ENCODE peak calls at places on chromosomes 7 and 10, in six cellular contexts. One of them, this sample, is unnamed.
A peak's percentile ranks its signal among the peaks of the same experiment; 100 is the strongest.

GRCh38 chr10:103789141-103789540 is 66.2 kb downstream of the SH3PXD2A start:
- DNase-seq in pancreas: no peak
- DNase-seq in CD8-positive, alpha-beta T cell: no peak
- DNase-seq in heart left ventricle: no peak
- DNase-seq in lung: no peak
- DNase-seq in WERI-Rb-1: no peak
- DNase-seq in this sample: no peak

GRCh38 chr7:128932862-128933821 is 4.6 kb upstream of the IRF5 start:
- DNase-seq in lung: no peak
- DNase-seq in CD8-positive, alpha-beta T cell: peak; percentile 31
- DNase-seq in pancreas: peak; percentile 52
- DNase-seq in heart left ventricle: peak; percentile 53
- DNase-seq in WERI-Rb-1: no peak
- DNase-seq in this sample: no peak

GRCh38 chr10:124732931-124733536 is 11.1 kb downstream of the FAM53B start:
- DNase-seq in WERI-Rb-1: no peak
- DNase-seq in lung: peak; percentile 79
- DNase-seq in CD8-positive, alpha-beta T cell: peak; percentile 55
- DNase-seq in pancreas: no peak
- DNase-seq in heart left ventricle: no peak
- DNase-seq in this sample: no peak

GRCh38 chr10:42940487-42941157 is 136.2 kb upstream of the RET start:
- DNase-seq in lung: peak; percentile 22
- DNase-seq in CD8-positive, alpha-beta T cell: no peak
- DNase-seq in WERI-Rb-1: no peak
- DNase-seq in heart left ventricle: no peak
- DNase-seq in pancreas: no peak
- DNase-seq in this sample: no peak

GRCh38 chr7:90931996-90932912 is 332.0 kb upstream of the FZD1 start:
- DNase-seq in CD8-positive, alpha-beta T cell: no peak
- DNase-seq in pancreas: no peak
- DNase-seq in lung: no peak
- DNase-seq in heart left ventricle: no peak
- DNase-seq in WERI-Rb-1: no peak
- DNase-seq in this sample: no peak

GRCh38 chr7:137978464-137979237 is 23.2 kb downstream of the CREB3L2 start:
- DNase-seq in heart left ventricle: peak; percentile 57
- DNase-seq in WERI-Rb-1: no peak
- DNase-seq in CD8-positive, alpha-beta T cell: no peak
- DNase-seq in lung: no peak
- DNase-seq in pancreas: no peak
- DNase-seq in this sample: peak; percentile 85

GRCh38 chr7:86920154-86920553 is 139.3 kb downstream of the ELAPOR2 start:
- DNase-seq in WERI-Rb-1: no peak
- DNase-seq in heart left ventricle: no peak
- DNase-seq in pancreas: no peak
- DNase-seq in lung: no peak
- DNase-seq in CD8-positive, alpha-beta T cell: no peak
- DNase-seq in this sample: no peak

GRCh38 chr10:6204063-6204340 is 1.3 kb downstream of the PFKFB3 start:
- DNase-seq in CD8-positive, alpha-beta T cell: peak; percentile 60
- DNase-seq in heart left ventricle: no peak
- DNase-seq in WERI-Rb-1: no peak
- DNase-seq in pancreas: peak; percentile 52
- DNase-seq in lung: peak; percentile 67
- DNase-seq in this sample: peak; percentile 63

GRCh38 chr10:19811517-19811916 is 4.7 kb upstream of the PLXDC2 start:
- DNase-seq in pancreas: no peak
- DNase-seq in WERI-Rb-1: no peak
- DNase-seq in heart left ventricle: no peak
- DNase-seq in lung: no peak
- DNase-seq in CD8-positive, alpha-beta T cell: no peak
- DNase-seq in this sample: peak; percentile 38

GRCh38 chr10:114286971-114287370 is 47.9 kb downstream of the VWA2 start:
- DNase-seq in WERI-Rb-1: no peak
- DNase-seq in lung: no peak
- DNase-seq in heart left ventricle: no peak
- DNase-seq in CD8-positive, alpha-beta T cell: no peak
- DNase-seq in pancreas: no peak
- DNase-seq in this sample: no peak

GRCh38 chr7:102943425-102944169 is 30.8 kb downstream of the LRRC17 start:
- DNase-seq in heart left ventricle: no peak
- DNase-seq in pancreas: no peak
- DNase-seq in lung: no peak
- DNase-seq in CD8-positive, alpha-beta T cell: no peak
- DNase-seq in WERI-Rb-1: no peak
- DNase-seq in this sample: no peak

GRCh38 chr7:155166673-155167370 is 96.7 kb downstream of the HTR5A start:
- DNase-seq in WERI-Rb-1: no peak
- DNase-seq in pancreas: no peak
- DNase-seq in CD8-positive, alpha-beta T cell: no peak
- DNase-seq in lung: peak; percentile 27
- DNase-seq in heart left ventricle: no peak
- DNase-seq in this sample: no peak

GRCh38 chr7:158467562-158467961 is 120.1 kb downstream of the PTPRN2 start:
- DNase-seq in WERI-Rb-1: no peak
- DNase-seq in heart left ventricle: no peak
- DNase-seq in pancreas: no peak
- DNase-seq in CD8-positive, alpha-beta T cell: no peak
- DNase-seq in lung: no peak
- DNase-seq in this sample: no peak

GRCh38 chr10:6721964-6722615 is 142.0 kb upstream of the PRKCQ start:
- DNase-seq in CD8-positive, alpha-beta T cell: no peak
- DNase-seq in WERI-Rb-1: no peak
- DNase-seq in pancreas: no peak
- DNase-seq in lung: no peak
- DNase-seq in heart left ventricle: no peak
- DNase-seq in this sample: peak; percentile 54

GRCh38 chr7:104890216-104890615 is 123.8 kb upstream of the KMT2E start:
- DNase-seq in WERI-Rb-1: no peak
- DNase-seq in heart left ventricle: no peak
- DNase-seq in pancreas: no peak
- DNase-seq in CD8-positive, alpha-beta T cell: no peak
- DNase-seq in lung: no peak
- DNase-seq in this sample: no peak

GRCh38 chr7:126819197-126819484 is 433.6 kb downstream of the GRM8 start:
- DNase-seq in WERI-Rb-1: no peak
- DNase-seq in CD8-positive, alpha-beta T cell: no peak
- DNase-seq in lung: no peak
- DNase-seq in pancreas: no peak
- DNase-seq in heart left ventricle: no peak
- DNase-seq in this sample: no peak

GRCh38 chr10:667096-667495 is 22.4 kb downstream of the DIP2C start:
- DNase-seq in lung: no peak
- DNase-seq in heart left ventricle: no peak
- DNase-seq in pancreas: no peak
- DNase-seq in WERI-Rb-1: peak; percentile 87
- DNase-seq in CD8-positive, alpha-beta T cell: no peak
- DNase-seq in this sample: no peak

GRCh38 chr7:48112431-48113165 is 23.5 kb downstream of the UPP1 start:
- DNase-seq in lung: no peak
- DNase-seq in WERI-Rb-1: no peak
- DNase-seq in heart left ventricle: no peak
- DNase-seq in pancreas: no peak
- DNase-seq in CD8-positive, alpha-beta T cell: no peak
- DNase-seq in this sample: no peak

DNA sequence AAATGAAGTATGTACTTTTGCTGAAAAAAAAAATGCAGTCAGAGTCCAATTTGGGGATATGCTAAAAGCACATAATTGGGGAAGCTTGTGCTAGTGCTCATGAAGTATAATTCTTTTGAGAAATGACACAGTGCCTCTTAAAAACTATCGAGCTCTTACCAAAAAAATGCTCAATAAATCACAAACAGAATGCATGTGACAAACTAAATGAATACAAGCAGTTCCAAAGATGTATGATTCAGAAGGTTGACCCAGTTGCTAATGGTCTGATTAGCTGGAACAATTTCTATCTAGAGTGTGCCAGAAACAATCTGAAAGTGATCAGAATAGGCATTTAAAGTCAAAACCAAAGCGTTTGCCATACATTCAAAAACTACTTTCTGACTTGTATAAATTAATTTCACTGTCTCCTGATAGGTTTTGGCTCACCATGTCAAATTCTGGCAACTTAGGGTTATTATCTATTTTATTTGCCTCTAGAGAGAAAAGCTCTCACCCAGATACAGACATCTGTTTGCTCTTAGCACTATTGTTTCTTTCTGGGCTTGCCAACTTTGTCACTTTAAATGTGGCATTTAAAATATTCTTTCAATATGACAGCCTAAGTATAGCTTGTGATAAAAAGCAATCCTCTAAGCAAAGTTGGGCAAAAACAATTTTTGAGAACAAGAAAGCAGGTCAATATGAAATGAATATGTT is 114.7 kb upstream of the AHR start:
- DNase-seq in WERI-Rb-1: no peak
- DNase-seq in lung: no peak
- DNase-seq in pancreas: no peak
- DNase-seq in heart left ventricle: no peak
- DNase-seq in CD8-positive, alpha-beta T cell: no peak
- DNase-seq in this sample: no peak
- H3K4me3 ChIP-seq in WERI-Rb-1: no peak overlapping the region
- H3K4me3 ChIP-seq in lung: no peak overlapping the region
- H3K4me3 ChIP-seq in pancreas: no peak overlapping the region
- H3K4me3 ChIP-seq in heart left ventricle: no peak overlapping the region
- H3K4me3 ChIP-seq in CD8-positive, alpha-beta T cell: no peak overlapping the region
- H3K4me3 ChIP-seq in this sample: no peak overlapping the region

DNA sequence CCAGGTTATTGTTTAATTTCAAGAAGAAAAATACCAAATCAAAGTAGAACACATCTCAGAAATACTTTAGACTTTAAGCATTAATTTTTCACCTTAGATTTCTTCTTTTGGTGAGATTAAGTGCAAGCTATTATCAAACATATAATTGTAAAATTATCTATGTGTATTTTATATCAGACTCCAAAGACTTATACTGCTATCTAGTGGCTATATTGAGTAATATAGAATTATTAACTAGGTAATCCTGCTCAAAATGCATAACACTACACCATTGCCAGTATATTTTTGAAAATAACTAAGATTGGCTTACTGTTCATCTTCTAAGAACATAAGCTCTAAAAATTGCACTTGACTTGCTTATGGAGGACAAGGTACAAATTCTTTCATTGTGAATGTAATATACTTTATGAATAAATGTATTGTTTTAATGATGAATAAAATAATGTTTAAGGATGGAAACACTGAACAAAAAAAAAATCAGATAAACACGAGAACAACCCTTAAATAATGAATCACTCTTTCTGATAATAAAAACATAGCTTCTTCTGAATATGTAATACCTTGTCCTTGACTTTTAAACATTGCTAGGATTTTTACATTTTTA is 86.7 kb upstream of the GNAI1 start:
- DNase-seq in heart left ventricle: no peak
- DNase-seq in CD8-positive, alpha-beta T cell: no peak
- DNase-seq in WERI-Rb-1: no peak
- DNase-seq in pancreas: no peak
- DNase-seq in lung: no peak
- DNase-seq in this sample: no peak
- H3K27me3 ChIP-seq in heart left ventricle: no peaks in the 10 kb centered on the region
- H3K27me3 ChIP-seq in CD8-positive, alpha-beta T cell: no peaks in the 10 kb centered on the region
- H3K27me3 ChIP-seq in WERI-Rb-1: no peaks in the 10 kb centered on the region
- H3K27me3 ChIP-seq in pancreas: no peaks in the 10 kb centered on the region
- H3K27me3 ChIP-seq in lung: no peaks in the 10 kb centered on the region
- H3K27me3 ChIP-seq in this sample: no peaks in the 10 kb centered on the region

GRCh38 chr7:100122067-100122466 is 2.6 kb downstream of the CNPY4 start:
- DNase-seq in pancreas: no peak
- DNase-seq in lung: no peak
- DNase-seq in WERI-Rb-1: no peak
- DNase-seq in heart left ventricle: no peak
- DNase-seq in CD8-positive, alpha-beta T cell: no peak
- DNase-seq in this sample: no peak

GRCh38 chr7:100119075-100119700 is at the start of the genes CNPY4 and TAF6:
- DNase-seq in lung: peak; percentile 97
- DNase-seq in heart left ventricle: peak; percentile 97
- DNase-seq in CD8-positive, alpha-beta T cell: peak; percentile 97
- DNase-seq in pancreas: peak; percentile 96
- DNase-seq in WERI-Rb-1: peak; percentile 96
- DNase-seq in this sample: peak; percentile 86

GRCh38 chr7:100119701-100120517 is 475 bp downstream of the CNPY4 start:
- DNase-seq in lung: peak; percentile 63
- DNase-seq in CD8-positive, alpha-beta T cell: peak; percentile 70
- DNase-seq in heart left ventricle: peak; percentile 69
- DNase-seq in pancreas: no peak
- DNase-seq in WERI-Rb-1: peak; percentile 53
- DNase-seq in this sample: peak; percentile 55

GRCh38 chr7:100122568-100122967 is 3.1 kb downstream of the CNPY4 start:
- DNase-seq in WERI-Rb-1: no peak
- DNase-seq in pancreas: no peak
- DNase-seq in CD8-positive, alpha-beta T cell: no peak
- DNase-seq in lung: no peak
- DNase-seq in heart left ventricle: no peak
- DNase-seq in this sample: no peak

GRCh38 chr7:100120518-100121085 is 1.2 kb downstream of the CNPY4 start:
- DNase-seq in heart left ventricle: no peak
- DNase-seq in pancreas: no peak
- DNase-seq in lung: no peak
- DNase-seq in WERI-Rb-1: no peak
- DNase-seq in CD8-positive, alpha-beta T cell: no peak
- DNase-seq in this sample: no peak
- H3K4me3 ChIP-seq in heart left ventricle: peak overlapping the region; percentile 77
- H3K4me3 ChIP-seq in pancreas: peak overlapping the region; percentile 64
- H3K4me3 ChIP-seq in lung: no peak overlapping the region
- H3K4me3 ChIP-seq in WERI-Rb-1: peak overlapping the region; percentile 88
- H3K4me3 ChIP-seq in CD8-positive, alpha-beta T cell: peak overlapping the region; percentile 80
- H3K4me3 ChIP-seq in this sample: peak overlapping the region; percentile 78

DNA sequence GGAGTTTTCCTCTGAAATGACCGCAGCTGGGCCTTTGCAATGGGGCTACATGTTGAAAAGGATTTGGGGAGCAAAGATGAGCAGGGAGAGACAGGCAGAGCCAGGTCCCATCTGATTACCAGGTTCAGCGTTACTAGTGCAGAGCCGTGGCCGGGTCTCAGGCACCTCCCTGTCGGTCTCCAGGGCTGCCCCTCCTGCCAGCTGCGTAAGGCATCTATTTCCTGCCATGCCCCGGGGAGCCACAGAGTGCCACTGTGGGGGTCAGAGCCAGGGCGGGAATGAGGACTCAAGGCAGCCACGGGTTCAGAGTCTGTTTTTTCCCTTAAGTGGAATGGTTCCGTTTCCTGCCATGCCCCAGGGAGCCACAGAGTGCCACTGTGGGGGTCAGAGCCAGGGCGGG is 382.6 kb upstream of the SHH start:
- DNase-seq in WERI-Rb-1: no peak
- DNase-seq in heart left ventricle: no peak
- DNase-seq in CD8-positive, alpha-beta T cell: no peak
- DNase-seq in lung: no peak
- DNase-seq in pancreas: no peak
- DNase-seq in this sample: no peak
- H3K27me3 ChIP-seq in WERI-Rb-1: peaks cover 95% of the 10 kb centered on the region
- H3K27me3 ChIP-seq in heart left ventricle: no peaks in the 10 kb centered on the region
- H3K27me3 ChIP-seq in CD8-positive, alpha-beta T cell: no peaks in the 10 kb centered on the region
- H3K27me3 ChIP-seq in lung: no peaks in the 10 kb centered on the region
- H3K27me3 ChIP-seq in pancreas: no peaks in the 10 kb centered on the region
- H3K27me3 ChIP-seq in this sample: no peaks in the 10 kb centered on the region

GRCh38 chr7:6258440-6259182 is 13.8 kb downstream of the CYTH3 start:
- DNase-seq in CD8-positive, alpha-beta T cell: no peak
- DNase-seq in heart left ventricle: no peak
- DNase-seq in lung: no peak
- DNase-seq in pancreas: no peak
- DNase-seq in WERI-Rb-1: no peak
- DNase-seq in this sample: no peak
- H3K4me3 ChIP-seq in CD8-positive, alpha-beta T cell: no peak overlapping the region
- H3K4me3 ChIP-seq in heart left ventricle: no peak overlapping the region
- H3K4me3 ChIP-seq in lung: no peak overlapping the region
- H3K4me3 ChIP-seq in pancreas: no peak overlapping the region
- H3K4me3 ChIP-seq in WERI-Rb-1: no peak overlapping the region
- H3K4me3 ChIP-seq in this sample: no peak overlapping the region

This sample was measured in MG63.